ENCODE peak calls at places on chromosomes 11 and 22, in ten cellular contexts. One of them, this sample, is unnamed.

GRCh38 chr11:75597636-75598035 is 35.6 kb downstream of the SERPINH1 start:
- DNase-seq in transverse colon: no peak
- DNase-seq in adrenal gland: no peak
- DNase-seq in pancreas: no peak
- DNase-seq in esophagus squamous epithelium: no peak
- DNase-seq in GM23338: peak; percentile 88
- DNase-seq in tibial artery: no peak
- DNase-seq in suprapubic skin: no peak
- DNase-seq in fibroblast of lung: no peak
- DNase-seq in stomach: no peak
- DNase-seq in this sample: no peak

GRCh38 chr11:86699036-86699791 is 26.8 kb upstream of the ME3 start:
- DNase-seq in fibroblast of lung: peak; percentile 23
- DNase-seq in esophagus squamous epithelium: no peak
- DNase-seq in tibial artery: no peak
- DNase-seq in GM23338: no peak
- DNase-seq in transverse colon: no peak
- DNase-seq in stomach: no peak
- DNase-seq in pancreas: no peak
- DNase-seq in adrenal gland: no peak
- DNase-seq in suprapubic skin: no peak
- DNase-seq in this sample: no peak

GRCh38 chr22:33380789-33381530 is 322.8 kb upstream of the SYN3 start:
- DNase-seq in suprapubic skin: no peak
- DNase-seq in esophagus squamous epithelium: no peak
- DNase-seq in adrenal gland: no peak
- DNase-seq in pancreas: no peak
- DNase-seq in GM23338: no peak
- DNase-seq in fibroblast of lung: peak; percentile 96
- DNase-seq in stomach: no peak
- DNase-seq in transverse colon: no peak
- DNase-seq in tibial artery: no peak
- DNase-seq in this sample: no peak

GRCh38 chr22:33577862-33578411 is 342.3 kb downstream of the LARGE1 start:
- DNase-seq in stomach: no peak
- DNase-seq in transverse colon: no peak
- DNase-seq in GM23338: no peak
- DNase-seq in suprapubic skin: no peak
- DNase-seq in adrenal gland: no peak
- DNase-seq in tibial artery: no peak
- DNase-seq in esophagus squamous epithelium: no peak
- DNase-seq in pancreas: no peak
- DNase-seq in fibroblast of lung: peak; percentile 12
- DNase-seq in this sample: no peak

GRCh38 chr11:116420770-116421528 is 351.8 kb downstream of the BUD13 start:
- DNase-seq in GM23338: no peak
- DNase-seq in fibroblast of lung: peak; percentile 60
- DNase-seq in adrenal gland: no peak
- DNase-seq in tibial artery: no peak
- DNase-seq in transverse colon: no peak
- DNase-seq in pancreas: no peak
- DNase-seq in stomach: peak; percentile 31
- DNase-seq in esophagus squamous epithelium: no peak
- DNase-seq in suprapubic skin: no peak
- DNase-seq in this sample: no peak

GRCh38 chr11:561148-562003 is 606 bp downstream of the RASSF7 start:
- DNase-seq in transverse colon: peak; percentile 90
- DNase-seq in stomach: peak; percentile 89
- DNase-seq in adrenal gland: no peak
- DNase-seq in tibial artery: no peak
- DNase-seq in esophagus squamous epithelium: no peak
- DNase-seq in fibroblast of lung: peak; percentile 23
- DNase-seq in suprapubic skin: no peak
- DNase-seq in GM23338: peak; percentile 50
- DNase-seq in pancreas: peak; percentile 80
- DNase-seq in this sample: no peak

GRCh38 chr22:41256254-41256897 is 15.6 kb upstream of the CHADL start:
- DNase-seq in stomach: no peak
- DNase-seq in esophagus squamous epithelium: no peak
- DNase-seq in GM23338: no peak
- DNase-seq in pancreas: no peak
- DNase-seq in adrenal gland: no peak
- DNase-seq in transverse colon: no peak
- DNase-seq in tibial artery: no peak
- DNase-seq in suprapubic skin: no peak
- DNase-seq in fibroblast of lung: peak; percentile 46
- DNase-seq in this sample: no peak

GRCh38 chr11:795638-796564 is 2.2 kb downstream of the SLC25A22 start:
- DNase-seq in stomach: peak; percentile 77
- DNase-seq in fibroblast of lung: peak; percentile 77
- DNase-seq in suprapubic skin: peak; percentile 84
- DNase-seq in adrenal gland: peak; percentile 93
- DNase-seq in esophagus squamous epithelium: peak; percentile 55
- DNase-seq in tibial artery: peak; percentile 89
- DNase-seq in pancreas: peak; percentile 80
- DNase-seq in GM23338: peak; percentile 57
- DNase-seq in transverse colon: peak; percentile 81
- DNase-seq in this sample: peak; percentile 80

GRCh38 chr22:43828711-43829447 is 16.8 kb upstream of the EFCAB6 start:
- DNase-seq in esophagus squamous epithelium: no peak
- DNase-seq in transverse colon: no peak
- DNase-seq in adrenal gland: no peak
- DNase-seq in fibroblast of lung: peak; percentile 30
- DNase-seq in stomach: no peak
- DNase-seq in tibial artery: peak; percentile 74
- DNase-seq in GM23338: peak; percentile 65
- DNase-seq in suprapubic skin: peak; percentile 93
- DNase-seq in pancreas: no peak
- DNase-seq in this sample: no peak

GRCh38 chr11:46600162-46600561 is 6.3 kb upstream of the AMBRA1 start:
- DNase-seq in esophagus squamous epithelium: no peak
- DNase-seq in fibroblast of lung: no peak
- DNase-seq in GM23338: no peak
- DNase-seq in suprapubic skin: no peak
- DNase-seq in adrenal gland: no peak
- DNase-seq in transverse colon: no peak
- DNase-seq in tibial artery: no peak
- DNase-seq in stomach: no peak
- DNase-seq in pancreas: no peak
- DNase-seq in this sample: no peak

GRCh38 chr11:14727215-14727614 is 83.6 kb downstream of the PDE3B start:
- DNase-seq in stomach: no peak
- DNase-seq in suprapubic skin: no peak
- DNase-seq in pancreas: no peak
- DNase-seq in tibial artery: no peak
- DNase-seq in fibroblast of lung: no peak
- DNase-seq in adrenal gland: no peak
- DNase-seq in transverse colon: no peak
- DNase-seq in esophagus squamous epithelium: no peak
- DNase-seq in GM23338: no peak
- DNase-seq in this sample: no peak

GRCh38 chr11:27055065-27055682 is 14.6 kb downstream of the BBOX1 start:
- DNase-seq in GM23338: no peak
- DNase-seq in transverse colon: peak; percentile 14
- DNase-seq in fibroblast of lung: peak; percentile 93
- DNase-seq in suprapubic skin: no peak
- DNase-seq in adrenal gland: no peak
- DNase-seq in esophagus squamous epithelium: no peak
- DNase-seq in stomach: no peak
- DNase-seq in tibial artery: no peak
- DNase-seq in pancreas: no peak
- DNase-seq in this sample: no peak

GRCh38 chr11:72781063-72781312 is 12.9 kb downstream of the STARD10 start:
- DNase-seq in transverse colon: peak; percentile 66
- DNase-seq in suprapubic skin: no peak
- DNase-seq in esophagus squamous epithelium: no peak
- DNase-seq in pancreas: peak; percentile 71
- DNase-seq in stomach: peak; percentile 71
- DNase-seq in tibial artery: no peak
- DNase-seq in fibroblast of lung: no peak
- DNase-seq in adrenal gland: no peak
- DNase-seq in GM23338: peak; percentile 53
- DNase-seq in this sample: no peak

GRCh38 chr11:2461253-2462091 is 16.7 kb downstream of the KCNQ1 start:
- DNase-seq in stomach: peak; percentile 50
- DNase-seq in esophagus squamous epithelium: no peak
- DNase-seq in fibroblast of lung: no peak
- DNase-seq in tibial artery: peak; percentile 49
- DNase-seq in suprapubic skin: no peak
- DNase-seq in GM23338: no peak
- DNase-seq in transverse colon: no peak
- DNase-seq in pancreas: peak; percentile 65
- DNase-seq in adrenal gland: peak; percentile 90
- DNase-seq in this sample: no peak
- H3K4me3 ChIP-seq in stomach: no peak overlapping the region
- H3K4me3 ChIP-seq in esophagus squamous epithelium: no peak overlapping the region
- H3K4me3 ChIP-seq in fibroblast of lung: no peak overlapping the region
- H3K4me3 ChIP-seq in tibial artery: no peak overlapping the region
- H3K4me3 ChIP-seq in suprapubic skin: no peak overlapping the region
- H3K4me3 ChIP-seq in GM23338: no peak overlapping the region
- H3K4me3 ChIP-seq in transverse colon: no peak overlapping the region
- H3K4me3 ChIP-seq in pancreas: no peak overlapping the region
- H3K4me3 ChIP-seq in adrenal gland: peak overlapping the region; percentile 49
- H3K4me3 ChIP-seq in this sample: no peak overlapping the region

GRCh38 chr11:65699306-65699705 is 12.7 kb upstream of the KAT5 start:
- DNase-seq in adrenal gland: no peak
- DNase-seq in suprapubic skin: no peak
- DNase-seq in GM23338: no peak
- DNase-seq in fibroblast of lung: no peak
- DNase-seq in transverse colon: no peak
- DNase-seq in stomach: no peak
- DNase-seq in tibial artery: peak; percentile 27
- DNase-seq in pancreas: no peak
- DNase-seq in esophagus squamous epithelium: no peak
- DNase-seq in this sample: no peak
- H3K27ac ChIP-seq in adrenal gland: no peak overlapping the region
- H3K27ac ChIP-seq in suprapubic skin: no peak overlapping the region
- H3K27ac ChIP-seq in GM23338: no peak overlapping the region
- H3K27ac ChIP-seq in fibroblast of lung: no peak overlapping the region
- H3K27ac ChIP-seq in transverse colon: no peak overlapping the region
- H3K27ac ChIP-seq in stomach: no peak overlapping the region
- H3K27ac ChIP-seq in tibial artery: no peak overlapping the region
- H3K27ac ChIP-seq in pancreas: no peak overlapping the region
- H3K27ac ChIP-seq in esophagus squamous epithelium: no peak overlapping the region
- H3K27ac ChIP-seq in this sample: no peak overlapping the region

DNA sequence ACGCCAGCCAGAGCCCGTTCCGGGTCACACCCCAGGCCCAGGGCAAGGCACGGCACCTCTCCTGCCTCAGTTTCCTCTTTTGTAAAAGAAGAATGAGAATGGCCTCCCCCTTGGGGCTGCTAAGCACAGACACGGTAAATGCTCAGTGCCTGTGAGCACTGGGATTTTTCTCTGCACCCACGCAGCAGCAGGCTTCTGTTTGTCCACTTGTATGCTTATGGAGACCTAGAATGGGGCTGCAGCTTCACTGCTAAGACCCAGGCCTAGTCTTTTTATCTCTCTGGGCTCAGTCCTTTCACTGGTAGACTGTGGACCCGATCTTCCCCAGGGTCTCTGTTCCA is 1327.9 kb downstream of the TBC1D22A start:
- DNase-seq in GM23338: no peak
- DNase-seq in adrenal gland: no peak
- DNase-seq in tibial artery: no peak
- DNase-seq in transverse colon: no peak
- DNase-seq in fibroblast of lung: no peak
- DNase-seq in suprapubic skin: no peak
- DNase-seq in esophagus squamous epithelium: no peak
- DNase-seq in pancreas: no peak
- DNase-seq in stomach: no peak
- DNase-seq in this sample: no peak
- H3K4me1 ChIP-seq in GM23338: no peaks in the 10 kb centered on the region
- H3K4me1 ChIP-seq in adrenal gland: peaks cover 17% of the 10 kb centered on the region
- H3K4me1 ChIP-seq in tibial artery: peaks cover 10% of the 10 kb centered on the region
- H3K4me1 ChIP-seq in transverse colon: peaks cover 20% of the 10 kb centered on the region
- H3K4me1 ChIP-seq in fibroblast of lung: no peaks in the 10 kb centered on the region
- H3K4me1 ChIP-seq in suprapubic skin: peaks cover 23% of the 10 kb centered on the region
- H3K4me1 ChIP-seq in esophagus squamous epithelium: peaks cover 6% of the 10 kb centered on the region
- H3K4me1 ChIP-seq in pancreas: no peaks in the 10 kb centered on the region
- H3K4me1 ChIP-seq in stomach: peaks cover 8% of the 10 kb centered on the region
- H3K4me1 ChIP-seq in this sample: no peaks in the 10 kb centered on the region

DNA sequence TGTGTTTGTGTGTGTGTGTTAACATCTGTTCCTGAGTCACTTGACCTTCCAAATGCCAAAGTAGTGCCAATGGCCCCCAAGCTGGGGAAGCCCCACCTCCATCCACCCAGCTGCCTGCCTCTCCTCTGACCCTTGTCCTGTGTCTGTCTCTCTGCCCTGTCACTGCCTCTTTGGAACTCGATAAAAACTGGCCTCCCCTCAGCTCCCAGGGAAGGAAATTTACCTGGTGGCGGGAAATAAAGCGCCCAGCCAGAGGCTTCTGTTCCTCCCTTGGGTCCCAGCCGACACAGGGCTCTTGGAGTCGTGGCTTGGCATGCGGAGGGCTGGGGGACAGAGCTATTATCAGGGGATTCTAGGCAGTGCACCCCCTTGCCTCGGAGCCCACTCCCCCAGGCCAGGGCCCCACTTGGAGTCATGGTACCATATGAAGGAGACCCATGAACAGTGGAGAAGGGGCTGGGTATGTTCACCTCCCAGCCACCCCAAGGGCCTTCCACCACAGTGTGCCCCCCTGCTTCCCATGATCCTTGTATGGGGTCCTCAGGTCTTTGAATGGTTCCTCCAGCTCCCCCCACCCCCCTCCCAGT is 6.2 kb downstream of the KCNC1 start:
- DNase-seq in transverse colon: no peak
- DNase-seq in suprapubic skin: no peak
- DNase-seq in tibial artery: peak; percentile 50
- DNase-seq in pancreas: no peak
- DNase-seq in stomach: no peak
- DNase-seq in fibroblast of lung: no peak
- DNase-seq in adrenal gland: no peak
- DNase-seq in GM23338: no peak
- DNase-seq in esophagus squamous epithelium: no peak
- DNase-seq in this sample: no peak
- H3K4me3 ChIP-seq in transverse colon: no peak overlapping the region
- H3K4me3 ChIP-seq in suprapubic skin: no peak overlapping the region
- H3K4me3 ChIP-seq in tibial artery: no peak overlapping the region
- H3K4me3 ChIP-seq in pancreas: no peak overlapping the region
- H3K4me3 ChIP-seq in stomach: no peak overlapping the region
- H3K4me3 ChIP-seq in fibroblast of lung: no peak overlapping the region
- H3K4me3 ChIP-seq in adrenal gland: no peak overlapping the region
- H3K4me3 ChIP-seq in GM23338: no peak overlapping the region
- H3K4me3 ChIP-seq in esophagus squamous epithelium: no peak overlapping the region
- H3K4me3 ChIP-seq in this sample: no peak overlapping the region

GRCh38 chr11:134139303-134139872 is 70.5 kb downstream of the JAM3 start:
- DNase-seq in pancreas: no peak
- DNase-seq in tibial artery: no peak
- DNase-seq in stomach: no peak
- DNase-seq in suprapubic skin: no peak
- DNase-seq in adrenal gland: no peak
- DNase-seq in transverse colon: no peak
- DNase-seq in fibroblast of lung: no peak
- DNase-seq in GM23338: peak; percentile 18
- DNase-seq in esophagus squamous epithelium: no peak
- DNase-seq in this sample: no peak
- H3K27ac ChIP-seq in pancreas: no peak overlapping the region
- H3K27ac ChIP-seq in tibial artery: peak overlapping the region; percentile 54
- H3K27ac ChIP-seq in stomach: peak overlapping the region; percentile 18
- H3K27ac ChIP-seq in suprapubic skin: no peak overlapping the region
- H3K27ac ChIP-seq in adrenal gland: no peak overlapping the region
- H3K27ac ChIP-seq in transverse colon: peak overlapping the region; percentile 73
- H3K27ac ChIP-seq in fibroblast of lung: no peak overlapping the region
- H3K27ac ChIP-seq in GM23338: peak overlapping the region; percentile 23
- H3K27ac ChIP-seq in esophagus squamous epithelium: peak overlapping the region; percentile 55
- H3K27ac ChIP-seq in this sample: no peak overlapping the region